ENCODE peak calls at places on chromosome 3, in nine cellular contexts. W is body of pancreas, P is spleen, I is stomach, Y is HepG2, M is ovary, L is transverse colon, A is NB4, U is gastrocnemius medialis. C is an unnamed sample.

GRCh38 chr3:10726787-10727186 is 89.2 kb upstream of the SLC6A11 start:
- DNase-seq in A (no peak), L (no peak), I (no peak), M (no peak), U (no peak), Y (no peak), P (no peak), W (no peak), C (no peak)

GRCh38 chr3:53843195-53844177 is 2.7 kb downstream of the CHDH start:
- DNase-seq in Y (no peak), L (no peak), P (no peak), M (no peak), U (no peak), W (peak; percentile 48), I (no peak), A (no peak), C (no peak)

GRCh38 chr3:38004415-38005075 is 14.0 kb downstream of the VILL start:
- DNase-seq in A (peak; percentile 70), I (peak; percentile 91), M (no peak), W (peak; percentile 88), L (peak; percentile 94), Y (peak; percentile 88), P (peak; percentile 83), U (no peak), C (peak; percentile 68)

GRCh38 chr3:66353530-66353929 is 132.7 kb downstream of the SLC25A26 start:
- DNase-seq in I (no peak), L (no peak), M (no peak), A (no peak), U (no peak), P (no peak), Y (no peak), W (no peak), C (no peak)

GRCh38 chr3:131349946-131350347 is 31.6 kb upstream of the NUDT16 start:
- DNase-seq in I (no peak), M (peak; percentile 49), L (no peak), U (no peak), A (no peak), Y (no peak), W (no peak), P (no peak), C (no peak)

GRCh38 chr3:72462611-72463011 is 385.6 kb downstream of the SHQ1 start:
- DNase-seq in I (no peak), P (no peak), A (no peak), Y (peak; percentile 77), L (no peak), M (peak; percentile 48), W (no peak), U (no peak), C (no peak)

GRCh38 chr3:49600781-49601180 is 46.5 kb downstream of the BSN start:
- DNase-seq in L (no peak), U (no peak), I (no peak), A (no peak), M (no peak), W (no peak), P (no peak), Y (no peak), C (no peak)

GRCh38 chr3:140704733-140705132 is 26.9 kb downstream of the TRIM42 start:
- DNase-seq in P (no peak), L (no peak), M (no peak), A (no peak), U (no peak), I (no peak), W (no peak), Y (no peak), C (no peak)

GRCh38 chr3:112376996-112377395 is 44.0 kb downstream of the CD200 start:
- DNase-seq in W (no peak), M (no peak), L (no peak), A (peak; percentile 91), I (no peak), Y (no peak), P (no peak), U (no peak), C (no peak)

GRCh38 chr3:123332124-123332641 is 116.7 kb downstream of the ADCY5 start:
- DNase-seq in P (peak; percentile 74), L (no peak), U (no peak), I (no peak), A (no peak), W (peak; percentile 24), M (no peak), Y (no peak), C (no peak)

GRCh38 chr3:157488144-157488543 is 15.1 kb downstream of the VEPH1 start:
- DNase-seq in M (no peak), P (no peak), Y (no peak), L (no peak), A (no peak), W (no peak), U (no peak), I (no peak), C (no peak)
- TF ChIP-seq POLR2A in M (no peak), P (no peak), Y (no peak), L (no peak), A (no peak), W (no peak), U (no peak), I (no peak), C (no peak)

GRCh38 chr3:133944641-133945441 is 49.2 kb upstream of the RAB6B start:
- DNase-seq in M (no peak), I (no peak), P (peak; percentile 49), U (peak; percentile 12), L (no peak), Y (no peak), W (peak; percentile 17), A (no peak), C (no peak)
- TF ChIP-seq POLR2A in M (no peak), I (no peak), P (no peak), U (no peak), L (no peak), Y (no peak), W (no peak), A (no peak), C (no peak)

GRCh38 chr3:129434140-129434539 is 5.6 kb downstream of the MBD4 start:
- DNase-seq in M (no peak), Y (no peak), W (no peak), A (no peak), P (no peak), U (no peak), L (no peak), I (no peak), C (no peak)

GRCh38 chr3:129433565-129433964 is 5.1 kb upstream of the EFCAB12 start:
- DNase-seq in I (no peak), M (no peak), U (no peak), W (no peak), Y (no peak), A (no peak), L (no peak), P (no peak), C (no peak)

GRCh38 chr3:129429597-129429996 is 1.2 kb upstream of the EFCAB12 start:
- DNase-seq in M (no peak), U (no peak), Y (no peak), I (no peak), L (no peak), P (peak; percentile 74), W (no peak), A (no peak), C (no peak)

GRCh38 chr3:129432671-129433070 is 4.2 kb upstream of the EFCAB12 start:
- DNase-seq in A (no peak), W (no peak), Y (no peak), M (no peak), L (no peak), P (no peak), I (no peak), U (no peak), C (no peak)

DNA sequence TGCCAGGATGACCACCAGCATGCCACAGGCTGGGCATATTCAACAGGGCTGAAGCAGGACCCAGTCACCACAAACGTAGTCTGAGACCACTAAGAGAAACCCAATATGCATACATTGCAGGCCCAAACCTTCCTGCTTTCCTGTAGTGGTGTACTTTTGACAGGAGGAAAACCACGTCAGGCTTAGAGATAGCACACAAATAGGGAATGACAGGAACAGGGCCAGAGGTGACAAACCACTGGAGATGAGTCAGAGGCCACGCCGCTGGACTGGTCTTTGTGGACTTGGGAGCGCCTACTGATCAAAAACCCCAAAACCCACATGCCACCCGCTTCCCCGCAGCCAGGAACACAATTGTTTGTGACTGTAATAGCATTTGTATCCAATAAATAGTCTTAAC is 3.6 kb upstream of the EFCAB12 start:
- DNase-seq in M (no peak), W (no peak), I (no peak), P (no peak), Y (no peak), A (no peak), L (no peak), U (no peak), C (peak; percentile 14)
- TF ChIP-seq POLR2A in M (no peak), W (no peak), I (no peak), P (no peak), Y (no peak), A (no peak), L (no peak), U (no peak), C (peak; percentile 25)

GRCh38 chr3:188832961-188833615 is 338.7 kb upstream of the TPRG1 start:
- DNase-seq in W (no peak), I (no peak), M (no peak), Y (no peak), A (no peak), P (no peak), L (no peak), U (no peak), C (no peak)

GRCh38 chr3:188829577-188829976 is 342.2 kb upstream of the TPRG1 start:
- DNase-seq in Y (no peak), L (no peak), W (no peak), M (no peak), A (no peak), I (no peak), P (no peak), U (no peak), C (no peak)

GRCh38 chr3:188832146-188832545 is 339.6 kb upstream of the TPRG1 start:
- DNase-seq in M (no peak), P (no peak), L (no peak), A (no peak), Y (no peak), U (no peak), W (no peak), I (no peak), C (no peak)

GRCh38 chr3:188827593-188827992 is 344.2 kb upstream of the TPRG1 start:
- DNase-seq in I (no peak), U (no peak), A (no peak), P (no peak), L (no peak), Y (no peak), M (no peak), W (no peak), C (no peak)

DNA sequence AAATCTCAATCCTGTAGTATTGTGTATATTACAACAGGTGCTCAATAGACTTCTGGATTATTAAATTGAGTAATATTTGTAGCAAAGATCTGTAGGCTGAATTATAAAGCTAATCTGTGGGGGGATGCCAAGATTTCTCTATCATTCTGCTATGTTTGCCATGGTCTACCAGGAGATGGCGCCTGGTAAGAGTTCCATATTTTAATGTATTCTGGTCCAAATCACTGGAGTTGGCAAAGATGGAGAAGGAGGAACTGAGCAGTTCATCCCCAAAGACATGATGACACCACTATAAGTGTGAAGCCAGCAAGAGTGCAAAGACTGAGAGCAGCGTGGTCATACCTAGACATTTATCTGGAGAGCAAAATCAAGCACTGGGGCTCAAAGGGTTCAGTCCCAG is 340.8 kb upstream of the TPRG1 start:
- DNase-seq in W (peak; percentile 26), A (peak; percentile 20), L (no peak), U (no peak), I (no peak), M (no peak), Y (no peak), P (no peak), C (no peak)
- TF ChIP-seq POLR2A in W (no peak), A (no peak), L (no peak), U (no peak), I (no peak), M (no peak), Y (no peak), P (no peak), C (no peak)

C was measured in erythroblast.